ENCODE peak calls at places on chromosomes 7 and 10, in four cellular contexts. F, O, T and Y are unnamed samples.

GRCh38 chr10:77355844-77356243 is 281.8 kb downstream of the KCNMA1 start:
- DNase-seq in F (no peak), O (no peak), T (no peak), Y (no peak)

GRCh38 chr7:78130443-78131200 is 332.0 kb downstream of the PHTF2 start:
- DNase-seq in F (no peak), O (no peak), T (no peak), Y (no peak)

GRCh38 chr10:69759641-69760040 is 42.1 kb upstream of the COL13A1 start:
- DNase-seq in F (no peak), O (no peak), T (no peak), Y (no peak)

GRCh38 chr10:63236113-63236935 is 103.2 kb downstream of the NRBF2 start:
- DNase-seq in F (no peak), O (peak; percentile 66), T (no peak), Y (peak; percentile 7)

GRCh38 chr10:23432161-23432560 is 6.7 kb upstream of the OTUD1 start:
- DNase-seq in F (no peak), O (no peak), T (no peak), Y (no peak)

GRCh38 chr7:11557627-11558026 is 274.4 kb downstream of the THSD7A start:
- DNase-seq in F (no peak), O (peak; percentile 92), T (no peak), Y (peak; percentile 5)

GRCh38 chr7:45691155-45691656 is 117.0 kb downstream of the ADCY1 start:
- DNase-seq in F (no peak), O (no peak), T (no peak), Y (no peak)

GRCh38 chr10:128462026-128462425 is 335.8 kb upstream of the MKI67 start:
- DNase-seq in F (no peak), O (no peak), T (no peak), Y (no peak)

GRCh38 chr10:69619626-69620025 is 10.4 kb upstream of the FAM241B start:
- DNase-seq in F (no peak), O (no peak), T (no peak), Y (no peak)

GRCh38 chr7:120404042-120404441 is 131.1 kb downstream of the KCND2 start:
- DNase-seq in F (no peak), O (no peak), T (no peak), Y (no peak)

GRCh38 chr10:110076559-110077318 is 69.0 kb downstream of the ADD3 start:
- DNase-seq in F (no peak), O (peak; percentile 99), T (peak; percentile 76), Y (no peak)

GRCh38 chr7:93211228-93211818 is 14.9 kb downstream of the HEPACAM2 start:
- DNase-seq in F (no peak), O (no peak), T (no peak), Y (no peak)

GRCh38 chr10:35890061-35890969 is 248.2 kb upstream of the FZD8 start:
- DNase-seq in F (no peak), O (no peak), T (no peak), Y (no peak)

GRCh38 chr10:85851300-85851699 is 515.3 kb downstream of the GRID1 start:
- DNase-seq in F (no peak), O (no peak), T (no peak), Y (no peak)

GRCh38 chr7:149261321-149261828 is 621 bp upstream of the ZNF783 start:
- DNase-seq in F (no peak), O (no peak), T (no peak), Y (no peak)

GRCh38 chr7:123689250-123689649 is 33.6 kb downstream of the LMOD2 start:
- DNase-seq in F (no peak), O (no peak), T (no peak), Y (no peak)

DNA sequence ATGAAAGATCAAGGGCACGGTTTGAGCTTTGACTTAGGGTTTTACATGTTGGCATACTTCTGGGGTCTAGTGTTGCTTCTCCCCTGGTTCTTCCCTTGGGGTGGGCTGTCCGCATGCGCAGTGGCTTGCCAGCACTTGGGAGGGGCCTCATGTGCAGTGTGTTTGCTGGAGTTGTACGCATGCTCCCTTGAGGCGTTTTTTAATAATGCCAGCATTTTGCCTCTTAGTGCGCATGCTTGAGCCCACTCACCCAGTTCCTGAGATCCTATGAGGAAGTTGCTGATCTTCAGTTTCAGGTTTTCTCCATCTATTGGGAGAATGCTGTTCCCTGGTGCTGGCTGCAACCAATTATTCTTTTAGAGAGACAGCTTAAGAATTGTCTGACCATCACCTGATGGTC is 113.4 kb upstream of the GPR141 start:
- DNase-seq in F (no peak), O (no peak), T (no peak), Y (no peak)
- TF ChIP-seq SPI1 in F (no peak), O (no peak), T (no peak), Y (no peak)

GRCh38 chr7:101553018-101553770 is 75.9 kb downstream of the MYL10 start:
- DNase-seq in F (no peak), O (no peak), T (no peak), Y (no peak)
- TF ChIP-seq SPI1 in F (no peak), O (no peak), T (no peak), Y (no peak)

GRCh38 chr7:31073486-31074383 is 21.6 kb downstream of the ADCYAP1R1 start:
- DNase-seq in F (no peak), O (no peak), T (no peak), Y (no peak)

GRCh38 chr7:31076641-31077310 is 24.7 kb downstream of the ADCYAP1R1 start:
- DNase-seq in F (no peak), O (no peak), T (no peak), Y (no peak)

GRCh38 chr7:31076051-31076450 is 23.9 kb downstream of the ADCYAP1R1 start:
- DNase-seq in F (no peak), O (no peak), T (no peak), Y (no peak)

GRCh38 chr7:31075006-31075405 is 22.9 kb downstream of the ADCYAP1R1 start:
- DNase-seq in F (no peak), O (no peak), T (no peak), Y (no peak)

DNA sequence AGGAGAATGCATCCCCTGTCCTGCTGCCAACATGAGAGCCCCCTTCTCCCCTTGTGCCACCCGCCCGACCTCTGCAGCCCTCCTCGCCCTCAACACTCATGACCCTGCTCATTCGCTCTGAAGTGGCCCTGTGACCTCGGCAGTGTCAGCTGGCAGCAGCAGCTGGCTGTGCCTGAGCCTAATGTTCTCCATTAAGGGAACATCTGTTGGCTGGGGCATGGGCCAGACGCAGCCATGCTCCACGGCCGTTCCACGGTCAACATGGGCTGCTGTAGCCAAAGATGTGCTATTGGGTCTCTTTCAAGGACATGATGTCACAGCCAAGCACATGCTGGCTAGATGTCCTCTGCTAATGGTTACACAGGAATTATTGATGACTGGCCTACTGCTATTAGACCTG is 22.3 kb downstream of the ADCYAP1R1 start:
- DNase-seq in F (no peak), O (no peak), T (no peak), Y (no peak)
- TF ChIP-seq SPI1 in F (no peak), O (no peak), T (no peak), Y (no peak)

GRCh38 chr7:37065779-37066271 is 341.5 kb upstream of the AOAH start:
- DNase-seq in F (no peak), O (no peak), T (peak; percentile 55), Y (no peak)
- TF ChIP-seq SPI1 in F (no peak), O (no peak), T (no peak), Y (no peak)

GRCh38 chr10:83533290-83533689 is 606.0 kb upstream of the GHITM start:
- DNase-seq in F (no peak), O (no peak), T (no peak), Y (no peak)
- TF ChIP-seq SPI1 in F (no peak), O (no peak), T (no peak), Y (no peak)

GRCh38 chr7:32335107-32335506 is 155.1 kb downstream of the LSM5 start:
- DNase-seq in F (no peak), O (no peak), T (no peak), Y (no peak)

GRCh38 chr7:32336726-32337125 is 153.5 kb downstream of the LSM5 start:
- DNase-seq in F (no peak), O (no peak), T (no peak), Y (no peak)
- TF ChIP-seq SPI1 in F (no peak), O (no peak), T (no peak), Y (no peak)